ENCODE peak calls at places on chromosomes 3 and 15, in nine cellular contexts. One of them, this sample, is unnamed. For H3K36me3, the result is how much of the 10 kb centered on the place peaks cover.

GRCh38 chr15:51924146-51925068 is 47.2 kb downstream of the LEO1 start:
- DNase-seq in uterus: no peak
- DNase-seq in CD8-positive, alpha-beta T cell: no peak
- DNase-seq in GM23248: no peak
- DNase-seq in psoas muscle: no peak
- DNase-seq in heart left ventricle: peak
- DNase-seq in brain microvascular endothelial cell: no peak
- DNase-seq in mesendoderm: peak
- DNase-seq in CD4-positive, alpha-beta memory T cell: no peak
- DNase-seq in this sample: no peak

GRCh38 chr15:60340207-60340921 is 57.4 kb downstream of the ANXA2 start:
- DNase-seq in uterus: no peak
- DNase-seq in CD8-positive, alpha-beta T cell: no peak
- DNase-seq in GM23248: peak
- DNase-seq in psoas muscle: peak
- DNase-seq in heart left ventricle: no peak
- DNase-seq in brain microvascular endothelial cell: peak
- DNase-seq in mesendoderm: peak
- DNase-seq in CD4-positive, alpha-beta memory T cell: no peak
- DNase-seq in this sample: no peak

GRCh38 chr15:66829551-66830131 is 127.6 kb downstream of the SMAD6 start:
- DNase-seq in uterus: no peak
- DNase-seq in CD8-positive, alpha-beta T cell: no peak
- DNase-seq in GM23248: no peak
- DNase-seq in psoas muscle: no peak
- DNase-seq in heart left ventricle: no peak
- DNase-seq in brain microvascular endothelial cell: no peak
- DNase-seq in mesendoderm: no peak
- DNase-seq in CD4-positive, alpha-beta memory T cell: no peak
- DNase-seq in this sample: no peak

GRCh38 chr15:98703291-98703690 is 55.0 kb downstream of the IGF1R start:
- DNase-seq in uterus: no peak
- DNase-seq in CD8-positive, alpha-beta T cell: no peak
- DNase-seq in GM23248: no peak
- DNase-seq in psoas muscle: no peak
- DNase-seq in heart left ventricle: no peak
- DNase-seq in brain microvascular endothelial cell: no peak
- DNase-seq in mesendoderm: no peak
- DNase-seq in CD4-positive, alpha-beta memory T cell: no peak
- DNase-seq in this sample: no peak

GRCh38 chr3:180362081-180362480 is 239.9 kb upstream of the TTC14 start:
- DNase-seq in uterus: no peak
- DNase-seq in CD8-positive, alpha-beta T cell: no peak
- DNase-seq in GM23248: no peak
- DNase-seq in psoas muscle: no peak
- DNase-seq in heart left ventricle: no peak
- DNase-seq in brain microvascular endothelial cell: no peak
- DNase-seq in mesendoderm: no peak
- DNase-seq in CD4-positive, alpha-beta memory T cell: no peak
- DNase-seq in this sample: no peak

GRCh38 chr15:98292442-98293240 is 332.1 kb downstream of the ARRDC4 start:
- DNase-seq in uterus: no peak
- DNase-seq in CD8-positive, alpha-beta T cell: no peak
- DNase-seq in GM23248: peak
- DNase-seq in psoas muscle: peak
- DNase-seq in heart left ventricle: peak
- DNase-seq in brain microvascular endothelial cell: peak
- DNase-seq in mesendoderm: peak
- DNase-seq in CD4-positive, alpha-beta memory T cell: no peak
- DNase-seq in this sample: peak

GRCh38 chr3:48503406-48504050 is 446 bp downstream of the SHISA5 start:
- DNase-seq in uterus: peak
- DNase-seq in CD8-positive, alpha-beta T cell: no peak
- DNase-seq in GM23248: peak
- DNase-seq in psoas muscle: peak
- DNase-seq in heart left ventricle: peak
- DNase-seq in brain microvascular endothelial cell: peak
- DNase-seq in mesendoderm: peak
- DNase-seq in CD4-positive, alpha-beta memory T cell: no peak
- DNase-seq in this sample: peak

GRCh38 chr15:69664572-69665326 is 212.1 kb downstream of the RPLP1 start:
- DNase-seq in uterus: no peak
- DNase-seq in CD8-positive, alpha-beta T cell: no peak
- DNase-seq in GM23248: no peak
- DNase-seq in psoas muscle: no peak
- DNase-seq in heart left ventricle: no peak
- DNase-seq in brain microvascular endothelial cell: no peak
- DNase-seq in mesendoderm: no peak
- DNase-seq in CD4-positive, alpha-beta memory T cell: no peak
- DNase-seq in this sample: no peak

GRCh38 chr15:101133751-101134261 is 118.0 kb downstream of the CHSY1 start:
- DNase-seq in uterus: no peak
- DNase-seq in CD8-positive, alpha-beta T cell: no peak
- DNase-seq in GM23248: no peak
- DNase-seq in psoas muscle: no peak
- DNase-seq in heart left ventricle: no peak
- DNase-seq in brain microvascular endothelial cell: no peak
- DNase-seq in mesendoderm: peak
- DNase-seq in CD4-positive, alpha-beta memory T cell: no peak
- DNase-seq in this sample: peak

GRCh38 chr3:30970183-30970582 is 75.7 kb upstream of the GADL1 start:
- DNase-seq in uterus: no peak
- DNase-seq in CD8-positive, alpha-beta T cell: no peak
- DNase-seq in GM23248: peak
- DNase-seq in psoas muscle: no peak
- DNase-seq in heart left ventricle: no peak
- DNase-seq in brain microvascular endothelial cell: no peak
- DNase-seq in mesendoderm: no peak
- DNase-seq in CD4-positive, alpha-beta memory T cell: peak
- DNase-seq in this sample: no peak

GRCh38 chr3:183518446-183519185 is 36.9 kb downstream of the KLHL6 start:
- DNase-seq in uterus: no peak
- DNase-seq in CD8-positive, alpha-beta T cell: no peak
- DNase-seq in GM23248: peak
- DNase-seq in psoas muscle: no peak
- DNase-seq in heart left ventricle: no peak
- DNase-seq in brain microvascular endothelial cell: no peak
- DNase-seq in mesendoderm: peak
- DNase-seq in CD4-positive, alpha-beta memory T cell: no peak
- DNase-seq in this sample: no peak

GRCh38 chr3:137163241-137163916 is 205.6 kb downstream of the IL20RB start:
- DNase-seq in uterus: peak
- DNase-seq in CD8-positive, alpha-beta T cell: no peak
- DNase-seq in GM23248: peak
- DNase-seq in psoas muscle: no peak
- DNase-seq in heart left ventricle: peak
- DNase-seq in brain microvascular endothelial cell: no peak
- DNase-seq in mesendoderm: peak
- DNase-seq in CD4-positive, alpha-beta memory T cell: no peak
- DNase-seq in this sample: no peak

GRCh38 chr3:146177072-146177936 is 16.3 kb upstream of the PLOD2 start:
- DNase-seq in uterus: peak
- DNase-seq in CD8-positive, alpha-beta T cell: no peak
- DNase-seq in GM23248: peak
- DNase-seq in psoas muscle: peak
- DNase-seq in heart left ventricle: no peak
- DNase-seq in brain microvascular endothelial cell: no peak
- DNase-seq in mesendoderm: no peak
- DNase-seq in CD4-positive, alpha-beta memory T cell: no peak
- DNase-seq in this sample: no peak

GRCh38 chr15:73928241-73928579 is 1.9 kb downstream of the LOXL1 start:
- DNase-seq in uterus: no peak
- DNase-seq in CD8-positive, alpha-beta T cell: no peak
- DNase-seq in GM23248: no peak
- DNase-seq in psoas muscle: peak
- DNase-seq in heart left ventricle: no peak
- DNase-seq in brain microvascular endothelial cell: no peak
- DNase-seq in mesendoderm: no peak
- DNase-seq in CD4-positive, alpha-beta memory T cell: no peak
- DNase-seq in this sample: no peak

GRCh38 chr15:68409736-68410370 is 22.1 kb downstream of the ITGA11 start:
- DNase-seq in uterus: peak
- DNase-seq in CD8-positive, alpha-beta T cell: no peak
- DNase-seq in GM23248: no peak
- DNase-seq in psoas muscle: no peak
- DNase-seq in heart left ventricle: no peak
- DNase-seq in brain microvascular endothelial cell: no peak
- DNase-seq in mesendoderm: no peak
- DNase-seq in CD4-positive, alpha-beta memory T cell: no peak
- DNase-seq in this sample: no peak

GRCh38 chr15:70094690-70095311 is 2.9 kb downstream of the TLE3 start:
- DNase-seq in uterus: no peak
- DNase-seq in CD8-positive, alpha-beta T cell: peak
- DNase-seq in GM23248: peak
- DNase-seq in psoas muscle: no peak
- DNase-seq in heart left ventricle: no peak
- DNase-seq in brain microvascular endothelial cell: no peak
- DNase-seq in mesendoderm: no peak
- DNase-seq in CD4-positive, alpha-beta memory T cell: no peak
- DNase-seq in this sample: no peak

GRCh38 chr3:112365035-112365434 is 32.1 kb downstream of the CD200 start:
- DNase-seq in uterus: no peak
- DNase-seq in CD8-positive, alpha-beta T cell: no peak
- DNase-seq in GM23248: no peak
- DNase-seq in psoas muscle: no peak
- DNase-seq in heart left ventricle: no peak
- DNase-seq in brain microvascular endothelial cell: no peak
- DNase-seq in mesendoderm: no peak
- DNase-seq in CD4-positive, alpha-beta memory T cell: no peak
- DNase-seq in this sample: no peak

GRCh38 chr15:38941399-38941953 is 376.9 kb upstream of the RASGRP1 start:
- DNase-seq in uterus: no peak
- DNase-seq in CD8-positive, alpha-beta T cell: no peak
- DNase-seq in GM23248: peak
- DNase-seq in psoas muscle: no peak
- DNase-seq in heart left ventricle: no peak
- DNase-seq in brain microvascular endothelial cell: peak
- DNase-seq in mesendoderm: peak
- DNase-seq in CD4-positive, alpha-beta memory T cell: no peak
- DNase-seq in this sample: peak

GRCh38 chr3:184129012-184129411 is 6.1 kb upstream of the EIF2B5 start:
- DNase-seq in uterus: no peak
- DNase-seq in CD8-positive, alpha-beta T cell: no peak
- DNase-seq in GM23248: peak
- DNase-seq in psoas muscle: no peak
- DNase-seq in heart left ventricle: no peak
- DNase-seq in brain microvascular endothelial cell: peak
- DNase-seq in mesendoderm: peak
- DNase-seq in CD4-positive, alpha-beta memory T cell: no peak
- DNase-seq in this sample: peak

GRCh38 chr15:78291698-78292097 is 7.7 kb downstream of the SKIC8 start:
- DNase-seq in uterus: no peak
- DNase-seq in CD8-positive, alpha-beta T cell: no peak
- DNase-seq in GM23248: no peak
- DNase-seq in psoas muscle: no peak
- DNase-seq in heart left ventricle: no peak
- DNase-seq in brain microvascular endothelial cell: no peak
- DNase-seq in mesendoderm: no peak
- DNase-seq in CD4-positive, alpha-beta memory T cell: no peak
- DNase-seq in this sample: no peak
- H3K36me3 ChIP-seq in uterus: under half
- H3K36me3 ChIP-seq in CD8-positive, alpha-beta T cell: under half
- H3K36me3 ChIP-seq in GM23248: under half
- H3K36me3 ChIP-seq in psoas muscle: under half
- H3K36me3 ChIP-seq in heart left ventricle: half or more
- H3K36me3 ChIP-seq in brain microvascular endothelial cell: under half
- H3K36me3 ChIP-seq in mesendoderm: under half
- H3K36me3 ChIP-seq in CD4-positive, alpha-beta memory T cell: under half
- H3K36me3 ChIP-seq in this sample: half or more

GRCh38 chr3:58025824-58026579 is 17.8 kb downstream of the FLNB start:
- DNase-seq in uterus: no peak
- DNase-seq in CD8-positive, alpha-beta T cell: no peak
- DNase-seq in GM23248: peak
- DNase-seq in psoas muscle: no peak
- DNase-seq in heart left ventricle: no peak
- DNase-seq in brain microvascular endothelial cell: peak
- DNase-seq in mesendoderm: no peak
- DNase-seq in CD4-positive, alpha-beta memory T cell: no peak
- DNase-seq in this sample: no peak
- H3K36me3 ChIP-seq in uterus: under half
- H3K36me3 ChIP-seq in CD8-positive, alpha-beta T cell: under half
- H3K36me3 ChIP-seq in GM23248: under half
- H3K36me3 ChIP-seq in psoas muscle: under half
- H3K36me3 ChIP-seq in heart left ventricle: under half
- H3K36me3 ChIP-seq in brain microvascular endothelial cell: under half
- H3K36me3 ChIP-seq in mesendoderm: under half
- H3K36me3 ChIP-seq in CD4-positive, alpha-beta memory T cell: under half
- H3K36me3 ChIP-seq in this sample: under half

GRCh38 chr3:194275231-194275671 is 75.9 kb downstream of the CPN2 start:
- DNase-seq in uterus: peak
- DNase-seq in CD8-positive, alpha-beta T cell: no peak
- DNase-seq in GM23248: peak
- DNase-seq in psoas muscle: no peak
- DNase-seq in heart left ventricle: no peak
- DNase-seq in brain microvascular endothelial cell: no peak
- DNase-seq in mesendoderm: no peak
- DNase-seq in CD4-positive, alpha-beta memory T cell: no peak
- DNase-seq in this sample: no peak
- H3K36me3 ChIP-seq in uterus: under half
- H3K36me3 ChIP-seq in CD8-positive, alpha-beta T cell: under half
- H3K36me3 ChIP-seq in GM23248: under half
- H3K36me3 ChIP-seq in psoas muscle: under half
- H3K36me3 ChIP-seq in heart left ventricle: under half
- H3K36me3 ChIP-seq in brain microvascular endothelial cell: under half
- H3K36me3 ChIP-seq in mesendoderm: under half
- H3K36me3 ChIP-seq in CD4-positive, alpha-beta memory T cell: under half
- H3K36me3 ChIP-seq in this sample: under half

GRCh38 chr3:45681846-45682245 is 7.3 kb upstream of the SACM1L start:
- DNase-seq in uterus: no peak
- DNase-seq in CD8-positive, alpha-beta T cell: no peak
- DNase-seq in GM23248: no peak
- DNase-seq in psoas muscle: no peak
- DNase-seq in heart left ventricle: no peak
- DNase-seq in brain microvascular endothelial cell: no peak
- DNase-seq in mesendoderm: no peak
- DNase-seq in CD4-positive, alpha-beta memory T cell: no peak
- DNase-seq in this sample: no peak

GRCh38 chr3:45677045-45677436 is 12.2 kb upstream of the SACM1L start:
- DNase-seq in uterus: peak
- DNase-seq in CD8-positive, alpha-beta T cell: peak
- DNase-seq in GM23248: peak
- DNase-seq in psoas muscle: peak
- DNase-seq in heart left ventricle: no peak
- DNase-seq in brain microvascular endothelial cell: peak
- DNase-seq in mesendoderm: peak
- DNase-seq in CD4-positive, alpha-beta memory T cell: peak
- DNase-seq in this sample: no peak

GRCh38 chr3:45676248-45677044 is 12.8 kb upstream of the SACM1L start:
- DNase-seq in uterus: peak
- DNase-seq in CD8-positive, alpha-beta T cell: no peak
- DNase-seq in GM23248: no peak
- DNase-seq in psoas muscle: no peak
- DNase-seq in heart left ventricle: no peak
- DNase-seq in brain microvascular endothelial cell: no peak
- DNase-seq in mesendoderm: no peak
- DNase-seq in CD4-positive, alpha-beta memory T cell: no peak
- DNase-seq in this sample: no peak

GRCh38 chr3:45679805-45680204 is 9.4 kb upstream of the SACM1L start:
- DNase-seq in uterus: no peak
- DNase-seq in CD8-positive, alpha-beta T cell: no peak
- DNase-seq in GM23248: no peak
- DNase-seq in psoas muscle: no peak
- DNase-seq in heart left ventricle: no peak
- DNase-seq in brain microvascular endothelial cell: no peak
- DNase-seq in mesendoderm: peak
- DNase-seq in CD4-positive, alpha-beta memory T cell: no peak
- DNase-seq in this sample: no peak

GRCh38 chr3:45677841-45678240 is 11.4 kb upstream of the SACM1L start:
- DNase-seq in uterus: no peak
- DNase-seq in CD8-positive, alpha-beta T cell: no peak
- DNase-seq in GM23248: no peak
- DNase-seq in psoas muscle: no peak
- DNase-seq in heart left ventricle: no peak
- DNase-seq in brain microvascular endothelial cell: no peak
- DNase-seq in mesendoderm: no peak
- DNase-seq in CD4-positive, alpha-beta memory T cell: no peak
- DNase-seq in this sample: no peak
- H3K36me3 ChIP-seq in uterus: under half
- H3K36me3 ChIP-seq in CD8-positive, alpha-beta T cell: under half
- H3K36me3 ChIP-seq in GM23248: under half
- H3K36me3 ChIP-seq in psoas muscle: under half
- H3K36me3 ChIP-seq in heart left ventricle: half or more
- H3K36me3 ChIP-seq in brain microvascular endothelial cell: under half
- H3K36me3 ChIP-seq in mesendoderm: under half
- H3K36me3 ChIP-seq in CD4-positive, alpha-beta memory T cell: under half
- H3K36me3 ChIP-seq in this sample: under half

This sample was measured in BE2C.